ENCODE peak calls at places on chromosomes 11 and 22, in five cellular contexts. One of them, this sample, is unnamed.

GRCh38 chr11:34521265-34521664 is 7.7 kb upstream of the ELF5 start:
- DNase-seq in foreskin fibroblast: no peak
- DNase-seq in astrocyte of the spinal cord: no peak
- DNase-seq in lower leg skin: no peak
- DNase-seq in sigmoid colon: no peak
- DNase-seq in this sample: no peak

GRCh38 chr22:30265851-30266444 is 703 bp downstream of the OSM start:
- DNase-seq in foreskin fibroblast: no peak
- DNase-seq in lower leg skin: no peak
- DNase-seq in astrocyte of the spinal cord: no peak
- DNase-seq in sigmoid colon: peak; percentile 78
- DNase-seq in this sample: no peak

GRCh38 chr11:61141601-61142028 is 19.6 kb downstream of the VPS37C start:
- DNase-seq in lower leg skin: no peak
- DNase-seq in astrocyte of the spinal cord: no peak
- DNase-seq in foreskin fibroblast: no peak
- DNase-seq in sigmoid colon: peak; percentile 66
- DNase-seq in this sample: no peak

GRCh38 chr22:31973739-31974138 is 29.4 kb downstream of the YWHAH start:
- DNase-seq in sigmoid colon: no peak
- DNase-seq in foreskin fibroblast: no peak
- DNase-seq in lower leg skin: no peak
- DNase-seq in astrocyte of the spinal cord: no peak
- DNase-seq in this sample: no peak

GRCh38 chr11:27700351-27701261 is at the start of gene BDNF:
- DNase-seq in lower leg skin: no peak
- DNase-seq in sigmoid colon: no peak
- DNase-seq in foreskin fibroblast: peak; percentile 41
- DNase-seq in astrocyte of the spinal cord: peak; percentile 59
- DNase-seq in this sample: peak; percentile 55

GRCh38 chr11:64340671-64341335 is 799 bp downstream of the CCDC88B start:
- DNase-seq in sigmoid colon: no peak
- DNase-seq in lower leg skin: no peak
- DNase-seq in foreskin fibroblast: no peak
- DNase-seq in astrocyte of the spinal cord: no peak
- DNase-seq in this sample: no peak

GRCh38 chr11:75565221-75565814 is 3.3 kb downstream of the SERPINH1 start:
- DNase-seq in sigmoid colon: peak; percentile 88
- DNase-seq in astrocyte of the spinal cord: peak; percentile 68
- DNase-seq in lower leg skin: peak; percentile 57
- DNase-seq in foreskin fibroblast: peak; percentile 90
- DNase-seq in this sample: peak; percentile 73

GRCh38 chr11:75082601-75083216 is 14.0 kb downstream of the OR2AT4 start:
- DNase-seq in astrocyte of the spinal cord: no peak
- DNase-seq in foreskin fibroblast: no peak
- DNase-seq in sigmoid colon: no peak
- DNase-seq in lower leg skin: no peak
- DNase-seq in this sample: no peak

GRCh38 chr22:36194971-36195370 is 6.6 kb downstream of the APOL4 start:
- DNase-seq in lower leg skin: no peak
- DNase-seq in sigmoid colon: peak; percentile 88
- DNase-seq in foreskin fibroblast: peak; percentile 54
- DNase-seq in astrocyte of the spinal cord: peak; percentile 70
- DNase-seq in this sample: peak; percentile 79

GRCh38 chr22:45997077-45997774 is 20.3 kb upstream of the WNT7B start:
- DNase-seq in astrocyte of the spinal cord: peak; percentile 98
- DNase-seq in sigmoid colon: peak; percentile 96
- DNase-seq in foreskin fibroblast: peak; percentile 99
- DNase-seq in lower leg skin: peak; percentile 85
- DNase-seq in this sample: peak; percentile 97

GRCh38 chr22:44667829-44668189 is 34.2 kb upstream of the PRR5 start:
- DNase-seq in foreskin fibroblast: no peak
- DNase-seq in sigmoid colon: peak; percentile 58
- DNase-seq in lower leg skin: no peak
- DNase-seq in astrocyte of the spinal cord: no peak
- DNase-seq in this sample: no peak

GRCh38 chr22:30078320-30079311 is 1.6 kb upstream of the HORMAD2 start:
- DNase-seq in lower leg skin: no peak
- DNase-seq in foreskin fibroblast: no peak
- DNase-seq in astrocyte of the spinal cord: no peak
- DNase-seq in sigmoid colon: no peak
- DNase-seq in this sample: no peak

GRCh38 chr11:79296113-79296512 is 144.7 kb downstream of the TENM4 start:
- DNase-seq in sigmoid colon: no peak
- DNase-seq in astrocyte of the spinal cord: no peak
- DNase-seq in lower leg skin: no peak
- DNase-seq in foreskin fibroblast: no peak
- DNase-seq in this sample: no peak

GRCh38 chr11:134355136-134355535 is 23.3 kb downstream of the GLB1L2 start:
- DNase-seq in astrocyte of the spinal cord: no peak
- DNase-seq in foreskin fibroblast: no peak
- DNase-seq in lower leg skin: no peak
- DNase-seq in sigmoid colon: no peak
- DNase-seq in this sample: no peak

DNA sequence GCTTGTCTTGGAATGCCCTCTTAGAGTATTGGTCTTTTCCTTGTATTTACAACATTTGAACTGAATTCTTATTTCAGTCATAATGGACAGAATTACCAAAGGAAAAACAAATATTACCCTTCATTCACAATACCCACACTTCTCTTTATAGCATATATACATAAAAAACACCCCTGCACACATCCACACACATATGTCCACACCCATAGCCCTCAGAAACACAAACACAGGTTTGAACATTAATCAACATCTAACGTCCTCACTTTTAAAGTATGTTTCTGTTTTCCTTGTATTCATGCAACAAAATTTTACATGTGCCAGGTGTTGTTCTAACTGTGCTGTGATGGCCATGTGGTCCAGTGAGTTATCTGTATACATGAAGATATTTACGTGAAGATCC is 11.6 kb upstream of the NXPE2 start:
- DNase-seq in astrocyte of the spinal cord: no peak
- DNase-seq in foreskin fibroblast: no peak
- DNase-seq in sigmoid colon: no peak
- DNase-seq in lower leg skin: no peak
- DNase-seq in this sample: no peak
- TF ChIP-seq CTCF in astrocyte of the spinal cord: no peak
- TF ChIP-seq CTCF in foreskin fibroblast: no peak
- TF ChIP-seq CTCF in sigmoid colon: no peak
- TF ChIP-seq CTCF in lower leg skin: no peak
- TF ChIP-seq CTCF in this sample: no peak

GRCh38 chr11:43735931-43736330 is 55.4 kb downstream of the HSD17B12 start:
- DNase-seq in sigmoid colon: no peak
- DNase-seq in foreskin fibroblast: no peak
- DNase-seq in astrocyte of the spinal cord: peak; percentile 64
- DNase-seq in lower leg skin: no peak
- DNase-seq in this sample: peak; percentile 61
- H3K4me3 ChIP-seq in sigmoid colon: no peak overlapping the region
- H3K4me3 ChIP-seq in foreskin fibroblast: no peak overlapping the region
- H3K4me3 ChIP-seq in astrocyte of the spinal cord: no peak overlapping the region
- H3K4me3 ChIP-seq in lower leg skin: no peak overlapping the region
- H3K4me3 ChIP-seq in this sample: no peak overlapping the region

GRCh38 chr11:123429336-123429735 is 733 bp upstream of the GRAMD1B start:
- DNase-seq in astrocyte of the spinal cord: peak; percentile 45
- DNase-seq in sigmoid colon: no peak
- DNase-seq in foreskin fibroblast: peak; percentile 67
- DNase-seq in lower leg skin: no peak
- DNase-seq in this sample: peak; percentile 41

GRCh38 chr11:123430736-123431356 is 777 bp downstream of the GRAMD1B start:
- DNase-seq in foreskin fibroblast: no peak
- DNase-seq in sigmoid colon: peak; percentile 78
- DNase-seq in astrocyte of the spinal cord: peak; percentile 60
- DNase-seq in lower leg skin: peak; percentile 40
- DNase-seq in this sample: peak; percentile 49

GRCh38 chr11:123428221-123428631 is 1.8 kb upstream of the GRAMD1B start:
- DNase-seq in sigmoid colon: no peak
- DNase-seq in lower leg skin: no peak
- DNase-seq in astrocyte of the spinal cord: no peak
- DNase-seq in foreskin fibroblast: no peak
- DNase-seq in this sample: peak; percentile 60

GRCh38 chr11:123431619-123432018 is 1.6 kb downstream of the GRAMD1B start:
- DNase-seq in astrocyte of the spinal cord: peak; percentile 10
- DNase-seq in foreskin fibroblast: no peak
- DNase-seq in sigmoid colon: no peak
- DNase-seq in lower leg skin: no peak
- DNase-seq in this sample: no peak

DNA sequence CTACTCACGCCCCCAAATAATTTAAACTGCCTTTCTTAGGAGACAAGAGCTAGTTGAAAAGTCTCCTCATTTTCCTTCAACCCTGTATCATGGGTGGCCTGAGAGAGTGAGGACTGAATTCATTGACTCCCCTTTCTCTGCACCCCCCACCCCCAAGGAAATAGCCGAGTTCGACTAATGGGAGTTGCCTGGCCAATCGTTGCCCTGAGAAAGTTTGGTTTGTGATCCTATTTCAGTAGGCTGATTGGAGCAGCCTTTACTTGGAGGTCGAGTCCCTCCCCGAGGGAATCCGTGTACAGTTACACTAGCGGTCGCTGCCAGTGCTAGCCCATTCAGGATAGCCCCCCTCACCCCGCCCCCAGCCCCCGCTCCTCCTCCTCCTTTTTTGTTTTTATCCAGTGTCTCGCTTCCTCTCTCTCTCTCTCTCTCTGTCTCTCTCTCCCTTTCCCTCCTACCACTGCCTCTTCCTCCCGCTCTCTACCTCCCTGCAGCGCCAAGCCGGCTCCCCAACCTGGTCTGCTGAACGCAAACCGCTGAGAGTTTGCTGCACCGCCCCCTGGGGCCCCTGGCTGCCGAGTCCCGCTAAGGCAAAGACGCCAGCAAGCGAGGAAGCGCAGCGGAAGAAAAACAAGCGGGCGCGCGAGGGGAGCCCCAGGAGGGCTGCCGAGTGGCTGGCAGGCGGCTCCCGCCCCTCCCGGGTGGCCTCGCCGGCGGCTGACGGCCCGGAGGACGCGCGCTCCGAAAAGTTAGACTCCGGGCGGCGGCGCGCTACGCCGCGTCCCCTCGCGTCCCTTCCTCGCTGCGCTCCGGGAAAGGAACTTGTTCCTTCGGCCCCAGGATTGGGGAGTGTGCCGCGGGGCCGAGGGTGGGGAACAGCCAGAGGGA is at the start of gene GRAMD1B:
- DNase-seq in lower leg skin: no peak
- DNase-seq in astrocyte of the spinal cord: peak; percentile 84
- DNase-seq in foreskin fibroblast: peak; percentile 38
- DNase-seq in sigmoid colon: no peak
- DNase-seq in this sample: peak; percentile 66
- TF ChIP-seq CTCF in lower leg skin: no peak
- TF ChIP-seq CTCF in astrocyte of the spinal cord: peak; percentile 32
- TF ChIP-seq CTCF in foreskin fibroblast: peak; percentile 28
- TF ChIP-seq CTCF in sigmoid colon: no peak
- TF ChIP-seq CTCF in this sample: peak; percentile 27

GRCh38 chr11:67372993-67373915 is at the start of gene CLCF1:
- DNase-seq in sigmoid colon: peak; percentile 90
- DNase-seq in astrocyte of the spinal cord: peak; percentile 91
- DNase-seq in lower leg skin: no peak
- DNase-seq in foreskin fibroblast: peak; percentile 86
- DNase-seq in this sample: peak; percentile 90

GRCh38 chr11:67371199-67371548 is 2.2 kb downstream of the CLCF1 start:
- DNase-seq in foreskin fibroblast: no peak
- DNase-seq in lower leg skin: no peak
- DNase-seq in sigmoid colon: no peak
- DNase-seq in astrocyte of the spinal cord: no peak
- DNase-seq in this sample: no peak

GRCh38 chr11:67372232-67372992 is 986 bp downstream of the CLCF1 start:
- DNase-seq in astrocyte of the spinal cord: no peak
- DNase-seq in foreskin fibroblast: no peak
- DNase-seq in lower leg skin: no peak
- DNase-seq in sigmoid colon: peak; percentile 73
- DNase-seq in this sample: no peak

GRCh38 chr11:67370351-67371076 is 2.9 kb downstream of the CLCF1 start:
- DNase-seq in sigmoid colon: peak; percentile 76
- DNase-seq in foreskin fibroblast: no peak
- DNase-seq in astrocyte of the spinal cord: no peak
- DNase-seq in lower leg skin: no peak
- DNase-seq in this sample: no peak

DNA sequence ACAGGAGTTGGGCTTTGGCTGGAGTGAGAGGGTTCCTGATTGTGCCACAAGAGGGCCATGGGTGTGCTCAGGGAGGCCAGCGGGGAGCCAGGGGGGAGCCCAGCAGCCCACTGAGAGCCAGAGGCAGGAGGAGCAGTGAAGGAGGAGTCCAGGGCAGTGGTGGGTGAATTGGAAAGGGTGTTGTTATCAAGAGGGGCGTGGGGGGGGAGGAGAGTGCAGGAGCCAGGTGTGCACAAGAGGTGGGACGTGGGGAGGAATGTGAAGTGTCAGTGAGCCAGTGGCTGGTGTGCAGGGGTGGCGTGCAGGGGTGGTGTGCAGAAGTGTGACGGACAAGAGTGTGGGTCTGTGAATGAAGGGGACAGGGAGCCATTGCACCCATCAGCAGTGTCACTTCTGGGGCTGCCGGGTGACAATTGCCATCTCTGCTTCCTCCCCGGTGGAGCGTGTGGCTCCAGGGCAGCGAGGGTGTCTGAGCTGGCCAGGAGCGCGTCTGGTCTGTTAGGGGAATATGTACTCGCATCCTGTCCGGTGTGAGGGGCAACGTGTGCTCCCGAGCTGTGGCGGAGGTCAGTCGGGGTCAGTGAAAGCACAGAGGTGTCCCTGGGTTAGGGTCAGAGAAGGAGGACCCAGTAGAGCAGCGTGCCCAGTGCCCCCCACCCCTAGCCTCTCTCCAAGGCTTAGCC is 1.7 kb downstream of the CLCF1 start:
- DNase-seq in astrocyte of the spinal cord: peak; percentile 42
- DNase-seq in lower leg skin: no peak
- DNase-seq in foreskin fibroblast: no peak
- DNase-seq in sigmoid colon: peak; percentile 78
- DNase-seq in this sample: peak; percentile 60
- H3K4me3 ChIP-seq in astrocyte of the spinal cord: peak overlapping the region; percentile 55
- H3K4me3 ChIP-seq in lower leg skin: no peak overlapping the region
- H3K4me3 ChIP-seq in foreskin fibroblast: peak overlapping the region; percentile 69
- H3K4me3 ChIP-seq in sigmoid colon: peak overlapping the region; percentile 66
- H3K4me3 ChIP-seq in this sample: peak overlapping the region; percentile 70

GRCh38 chr11:65661599-65662246 is 993 bp downstream of the RELA start:
- DNase-seq in sigmoid colon: peak; percentile 69
- DNase-seq in lower leg skin: no peak
- DNase-seq in astrocyte of the spinal cord: no peak
- DNase-seq in foreskin fibroblast: no peak
- DNase-seq in this sample: no peak
- TF ChIP-seq CTCF in sigmoid colon: no peak
- TF ChIP-seq CTCF in lower leg skin: no peak
- TF ChIP-seq CTCF in astrocyte of the spinal cord: no peak
- TF ChIP-seq CTCF in foreskin fibroblast: no peak
- TF ChIP-seq CTCF in this sample: no peak

DNA sequence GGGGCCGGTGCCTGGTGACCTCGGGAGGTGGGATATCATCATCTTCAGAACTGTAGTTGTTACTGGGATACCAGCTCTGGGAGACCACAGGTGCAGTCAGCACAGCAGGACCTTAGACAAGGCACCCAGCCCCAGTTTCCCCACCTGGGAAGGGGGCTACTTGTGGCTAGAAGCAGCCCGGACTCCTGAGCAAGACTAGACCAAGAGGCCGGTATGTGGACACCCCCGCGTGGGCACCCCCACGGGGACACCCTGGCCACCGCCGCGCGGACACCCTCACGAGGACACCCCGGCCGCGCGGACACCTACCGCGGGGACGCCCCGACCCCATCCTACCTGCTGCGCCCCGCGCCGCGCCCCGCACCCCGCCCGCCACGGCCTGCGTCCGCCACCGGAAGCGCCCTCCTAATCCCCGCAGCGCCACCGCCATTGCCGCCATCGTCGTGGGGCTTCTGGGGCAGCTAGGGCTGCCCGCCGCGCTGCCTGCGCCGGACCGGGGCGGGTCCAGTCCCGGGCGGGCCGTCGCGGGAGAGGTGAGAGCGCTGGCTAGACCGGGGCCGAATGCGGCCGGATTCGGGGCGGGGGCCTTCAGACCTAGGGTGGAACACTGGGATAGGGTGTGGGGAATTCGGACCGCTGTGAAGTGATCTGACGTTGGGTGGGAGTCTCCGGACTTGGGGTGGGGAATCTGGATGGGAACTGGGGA is at the start of the genes COMT and TXNRD2:
- DNase-seq in sigmoid colon: peak; percentile 82
- DNase-seq in foreskin fibroblast: peak; percentile 71
- DNase-seq in astrocyte of the spinal cord: peak; percentile 55
- DNase-seq in lower leg skin: no peak
- DNase-seq in this sample: peak; percentile 51
- H3K4me3 ChIP-seq in sigmoid colon: peak within 1 kb of the TSS; percentile 77
- H3K4me3 ChIP-seq in foreskin fibroblast: peak within 1 kb of the TSS; percentile 52
- H3K4me3 ChIP-seq in astrocyte of the spinal cord: peak within 1 kb of the TSS; percentile 83
- H3K4me3 ChIP-seq in lower leg skin: peak within 1 kb of the TSS; percentile 64
- H3K4me3 ChIP-seq in this sample: peak within 1 kb of the TSS; percentile 96